ENCODE peak calls at places on chromosome 4, in nine cellular contexts. M is lower lobe of right lung, I is foreskin melanocyte, X is amniotic epithelial cell, T is NCI-H2081, Y is AG08395, S is NCI-H748 treated with DMSO at 0.1 percent for 48 hours, Z is EH, L is HCT116. D is an unnamed sample.

GRCh38 chr4:9964884-9965283 is 56.4 kb downstream of the SLC2A9 start:
- DNase-seq in M (no peak), I (no peak), X (no peak), T (no peak), Y (no peak), S (no peak), Z (no peak), L (no peak), D (no peak)

GRCh38 chr4:139886798-139887197 is 221.2 kb downstream of the MGST2 start:
- DNase-seq in M (no peak), I (no peak), X (no peak), T (no peak), Y (no peak), S (no peak), Z (no peak), L (no peak), D (no peak)

GRCh38 chr4:40897557-40898203 is 147.9 kb downstream of the NSUN7 start:
- DNase-seq in M (peak; percentile 82), I (peak; percentile 39), X (peak; percentile 52), T (peak; percentile 93), Y (peak; percentile 73), S (peak; percentile 50), Z (peak; percentile 71), L (peak; percentile 40), D (peak; percentile 93)

GRCh38 chr4:121514443-121514842 is 133.6 kb upstream of the QRFPR start:
- DNase-seq in M (no peak), I (no peak), X (no peak), T (no peak), Y (no peak), S (no peak), Z (no peak), L (no peak), D (no peak)

GRCh38 chr4:98260047-98260578 is 1.1 kb upstream of the RAP1GDS1 start:
- DNase-seq in M (no peak), I (peak; percentile 12), X (no peak), T (no peak), Y (peak; percentile 20), S (peak; percentile 7), Z (peak; percentile 38), L (peak; percentile 7), D (no peak)

GRCh38 chr4:144709793-144710525 is 64.0 kb downstream of the HHIP start:
- DNase-seq in M (no peak), I (peak; percentile 82), X (peak; percentile 16), T (no peak), Y (peak; percentile 28), S (no peak), Z (peak; percentile 68), L (peak; percentile 81), D (no peak)

GRCh38 chr4:1727117-1728031 is 6.1 kb downstream of the TACC3 start:
- DNase-seq in M (peak; percentile 82), I (no peak), X (peak; percentile 82), T (no peak), Y (peak; percentile 38), S (no peak), Z (peak; percentile 87), L (no peak), D (no peak)

GRCh38 chr4:100986360-100986868 is 360.9 kb downstream of the PPP3CA start:
- DNase-seq in M (peak; percentile 45), I (peak; percentile 24), X (no peak), T (no peak), Y (no peak), S (no peak), Z (peak; percentile 25), L (no peak), D (no peak)

GRCh38 chr4:1416051-1416947 is 10.1 kb upstream of the NKX1-1 start:
- DNase-seq in M (peak; percentile 37), I (no peak), X (no peak), T (no peak), Y (no peak), S (no peak), Z (no peak), L (no peak), D (no peak)

GRCh38 chr4:44532851-44533250 is 84.2 kb upstream of the KCTD8 start:
- DNase-seq in M (no peak), I (no peak), X (peak; percentile 69), T (no peak), Y (no peak), S (no peak), Z (no peak), L (no peak), D (no peak)

GRCh38 chr4:171157462-171158082 is 655.6 kb upstream of the GALNTL6 start:
- DNase-seq in M (no peak), I (no peak), X (no peak), T (no peak), Y (no peak), S (no peak), Z (no peak), L (no peak), D (no peak)

GRCh38 chr4:73259552-73260140 is 1.0 kb upstream of the ANKRD17 start:
- DNase-seq in M (no peak), I (peak; percentile 73), X (no peak), T (no peak), Y (no peak), S (no peak), Z (no peak), L (no peak), D (peak; percentile 70)